ENCODE peak calls at places on chromosomes 2 and 18, in five cellular contexts. W is breast epithelium; U is kidney; Z is stimulated activated CD4-positive, alpha-beta T cell treated with anti-CD3 and anti-CD28 coated beads, Interleukin-4, amount 100 ng/mL, for 24 hours; M is activated CD4-positive, alpha-beta T cell treated with anti-CD3 and anti-CD28 coated beads, Interleukin-2, amount 50 U/mL, for 1 hour. C is an unnamed sample.

GRCh38 chr2:73868204-73868978 is 24.4 kb upstream of the ACTG2 start:
- DNase-seq in Z (no peak), U (no peak), W (no peak), M (no peak), C (no peak)

GRCh38 chr18:77320960-77321559 is 71.4 kb downstream of the GALR1 start:
- DNase-seq in W (no peak), M (no peak), U (no peak), Z (no peak), C (no peak)

GRCh38 chr2:120817956-120818325 is 82.3 kb downstream of the GLI2 start:
- DNase-seq in Z (no peak), W (no peak), M (no peak), U (peak; percentile 40), C (no peak)

GRCh38 chr2:98846041-98846440 is 90.0 kb downstream of the CRACDL start:
- DNase-seq in W (no peak), U (no peak), M (no peak), Z (no peak), C (no peak)

GRCh38 chr2:227607969-227608368 is 6.7 kb downstream of the SCYGR3 start:
- DNase-seq in W (no peak), M (no peak), U (no peak), Z (no peak), C (no peak)

GRCh38 chr18:54916507-54916906 is 42.8 kb downstream of the CCDC68 start:
- DNase-seq in M (no peak), Z (no peak), W (no peak), U (no peak), C (no peak)

GRCh38 chr2:11701831-11702301 is 31.9 kb upstream of the NTSR2 start:
- DNase-seq in Z (no peak), W (peak; percentile 37), U (no peak), M (no peak), C (no peak)

GRCh38 chr18:41058351-41059125 is 896.5 kb upstream of the PIK3C3 start:
- DNase-seq in M (no peak), Z (no peak), W (no peak), U (no peak), C (no peak)

GRCh38 chr2:166417669-166418068 is 41.9 kb upstream of the SCN9A start:
- DNase-seq in Z (no peak), W (no peak), U (no peak), M (no peak), C (no peak)

GRCh38 chr2:196486145-196486544 is 153.4 kb upstream of the CCDC150 start:
- DNase-seq in M (no peak), Z (no peak), U (no peak), W (no peak), C (no peak)

GRCh38 chr18:36583155-36583745 is 245.6 kb downstream of the TPGS2 start:
- DNase-seq in Z (no peak), M (no peak), W (no peak), U (no peak), C (no peak)

GRCh38 chr2:1429895-1430294 is 16.6 kb downstream of the TPO start:
- DNase-seq in M (no peak), U (no peak), W (no peak), Z (no peak), C (no peak)

GRCh38 chr18:6776193-6776592 is 46.7 kb downstream of the ARHGAP28 start:
- DNase-seq in Z (no peak), U (no peak), M (no peak), W (no peak), C (peak; percentile 78)

GRCh38 chr2:206457188-206457634 is 13.9 kb downstream of the ADAM23 start:
- DNase-seq in W (no peak), M (no peak), U (no peak), Z (no peak), C (no peak)

GRCh38 chr18:8478166-8478967 is 130.9 kb upstream of the RAB12 start:
- DNase-seq in M (peak; percentile 34), U (peak; percentile 77), W (no peak), Z (peak; percentile 50), C (peak; percentile 9)

GRCh38 chr2:8030694-8031303 is 651.1 kb upstream of the ID2 start:
- DNase-seq in Z (no peak), W (no peak), M (no peak), U (no peak), C (no peak)

GRCh38 chr2:68190991-68191731 is 33.5 kb downstream of the PNO1 start:
- DNase-seq in Z (no peak), U (no peak), W (no peak), M (no peak), C (peak; percentile 72)

GRCh38 chr2:74292752-74293151 is 50.5 kb downstream of the SLC4A5 start:
- DNase-seq in U (no peak), M (no peak), W (no peak), Z (no peak), C (no peak)

GRCh38 chr2:58137856-58138255 is 91.2 kb downstream of the VRK2 start:
- DNase-seq in Z (no peak), W (no peak), U (no peak), M (no peak), C (no peak)

GRCh38 chr2:1081411-1082225 is 131.0 kb downstream of the SNTG2 start:
- DNase-seq in U (no peak), Z (no peak), M (no peak), W (no peak), C (no peak)

GRCh38 chr2:235045336-235045972 is 93.6 kb downstream of the SH3BP4 start:
- DNase-seq in W (no peak), Z (no peak), M (no peak), U (no peak), C (no peak)

GRCh38 chr2:143936758-143937562 is 583.0 kb downstream of the ZEB2 start:
- DNase-seq in U (peak; percentile 79), W (no peak), Z (peak; percentile 28), M (no peak), C (no peak)

GRCh38 chr2:215460682-215461081 is 24.8 kb upstream of the FN1 start:
- DNase-seq in Z (no peak), M (no peak), U (no peak), W (no peak), C (no peak)

GRCh38 chr2:124315221-124315880 is 290.3 kb downstream of the CNTNAP5 start:
- DNase-seq in W (no peak), U (no peak), M (no peak), Z (no peak), C (no peak)

GRCh38 chr2:241137276-241138190 is 11.7 kb downstream of the PASK start:
- DNase-seq in Z (no peak), U (peak; percentile 43), W (no peak), M (no peak), C (no peak)

GRCh38 chr18:25192065-25192464 is 159.9 kb downstream of the ZNF521 start:
- DNase-seq in W (no peak), U (no peak), M (no peak), Z (no peak), C (no peak)